ENCODE peak calls at places on chromosomes 12 and 14, in nine cellular contexts. C is sigmoid colon, X is body of pancreas, Q is heart left ventricle, B is uterus, V is HepG2, E is transverse colon, D is HCT116, A is breast epithelium. G is an unnamed sample. For H3K4me1, the result is how much of the 10 kb centered on the place peaks cover.

GRCh38 chr14:80100681-80101080 is 110.6 kb downstream of the DIO2 start:
- DNase-seq in C (no peak), X (no peak), Q (no peak), B (no peak), V (no peak), E (no peak), D (no peak), A (no peak), G (no peak)

GRCh38 chr14:20791199-20791996 is 10.3 kb downstream of the RNASE6 start:
- DNase-seq in C (no peak), X (no peak), Q (no peak), B (no peak), V (no peak), E (no peak), D (no peak), A (no peak), G (no peak)

GRCh38 chr14:71235865-71236264 is 328.6 kb downstream of the PCNX1 start:
- DNase-seq in C (peak), X (peak), Q (no peak), B (no peak), V (no peak), E (no peak), D (no peak), A (no peak), G (peak)

GRCh38 chr12:68113644-68114043 is 45.9 kb downstream of the IFNG start:
- DNase-seq in C (no peak), X (no peak), Q (no peak), B (no peak), V (no peak), E (peak), D (peak), A (no peak), G (no peak)

GRCh38 chr14:94548999-94549985 is 11.9 kb upstream of the SERPINA4 start:
- DNase-seq in C (no peak), X (peak), Q (peak), B (no peak), V (peak), E (peak), D (peak), A (peak), G (peak)

GRCh38 chr14:56087824-56088571 is 30.2 kb upstream of the PELI2 start:
- DNase-seq in C (peak), X (no peak), Q (no peak), B (no peak), V (no peak), E (no peak), D (no peak), A (no peak), G (no peak)

GRCh38 chr14:23571701-23572523 is 4.3 kb upstream of the AP1G2 start:
- DNase-seq in C (peak), X (no peak), Q (no peak), B (peak), V (no peak), E (no peak), D (no peak), A (peak), G (no peak)

GRCh38 chr12:106417926-106418910 is 60.7 kb downstream of the POLR3B start:
- DNase-seq in C (no peak), X (no peak), Q (no peak), B (no peak), V (peak), E (no peak), D (peak), A (no peak), G (no peak)

GRCh38 chr14:19873178-19873577 is 1.8 kb upstream of the OR4K2 start:
- DNase-seq in C (no peak), X (no peak), Q (no peak), B (no peak), V (no peak), E (no peak), D (no peak), A (no peak), G (no peak)

GRCh38 chr12:46585854-46586621 is 213.5 kb upstream of the SLC38A2 start:
- DNase-seq in C (no peak), X (peak), Q (no peak), B (no peak), V (peak), E (peak), D (peak), A (no peak), G (no peak)

GRCh38 chr12:6186114-6186827 is 13.9 kb upstream of the CD9 start:
- DNase-seq in C (no peak), X (no peak), Q (no peak), B (no peak), V (no peak), E (no peak), D (no peak), A (no peak), G (no peak)

GRCh38 chr14:64279719-64280668 is 14.2 kb downstream of the ESR2 start:
- DNase-seq in C (no peak), X (no peak), Q (no peak), B (peak), V (no peak), E (no peak), D (no peak), A (no peak), G (no peak)
- TF ChIP-seq POLR2A in C (no peak), X (no peak), Q (no peak), B (no peak), V (no peak), E (no peak), D (no peak), A (no peak), G (no peak)

GRCh38 chr12:116654216-116654743 is 83.6 kb downstream of the SPRING1 start:
- DNase-seq in C (no peak), X (no peak), Q (no peak), B (no peak), V (no peak), E (no peak), D (no peak), A (no peak), G (no peak)
- H3K4me3 ChIP-seq in C (no peak), X (no peak), Q (no peak), B (no peak), V (no peak), E (no peak), D (no peak), A (no peak), G (no peak)

GRCh38 chr12:47609806-47610205 is 96.0 kb downstream of the RPAP3 start:
- DNase-seq in C (no peak), X (no peak), Q (no peak), B (no peak), V (no peak), E (no peak), D (no peak), A (no peak), G (no peak)
- H3K4me1 ChIP-seq in C (under half), X (under half), Q (under half), B (under half), V (under half), E (under half), D (under half), A (under half), G (under half)

GRCh38 chr12:89540586-89540985 is 14.7 kb upstream of the POC1B start:
- DNase-seq in C (no peak), X (no peak), Q (no peak), B (no peak), V (no peak), E (no peak), D (no peak), A (no peak), G (no peak)
- TF ChIP-seq POLR2A in C (no peak), X (no peak), Q (no peak), B (no peak), V (no peak), E (no peak), D (no peak), A (no peak), G (no peak)

DNA sequence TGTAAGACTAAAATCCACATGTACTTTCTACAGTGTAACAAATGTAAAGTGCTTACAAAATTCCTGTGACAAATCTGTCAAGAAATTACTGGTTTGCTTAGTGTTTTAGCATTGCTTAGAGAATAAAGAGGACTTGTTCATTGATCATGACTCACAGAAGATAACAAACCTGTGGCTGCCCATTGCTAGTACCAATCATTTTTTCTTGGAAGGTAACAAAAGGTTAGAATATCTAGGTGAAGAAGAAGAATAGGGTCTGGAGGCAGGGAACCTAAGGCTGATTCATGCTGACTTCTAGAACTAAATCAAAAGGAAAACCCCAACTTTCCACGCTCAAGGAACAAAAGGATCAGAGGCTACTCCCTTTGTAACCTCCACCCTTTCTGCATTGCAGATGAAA is 232.7 kb upstream of the ABCD2 start:
- DNase-seq in C (no peak), X (no peak), Q (no peak), B (no peak), V (no peak), E (no peak), D (no peak), A (no peak), G (no peak)
- H3K4me3 ChIP-seq in C (no peak), X (no peak), Q (no peak), B (no peak), V (no peak), E (no peak), D (no peak), A (no peak), G (no peak)

GRCh38 chr14:77320238-77320935 is at the start of gene POMT2:
- DNase-seq in C (peak), X (peak), Q (peak), B (peak), V (peak), E (peak), D (peak), A (peak), G (peak)

GRCh38 chr14:77316872-77317271 is 3.8 kb downstream of the POMT2 start:
- DNase-seq in C (peak), X (peak), Q (no peak), B (no peak), V (no peak), E (peak), D (no peak), A (no peak), G (no peak)

GRCh38 chr14:77315115-77315944 is 5.4 kb downstream of the POMT2 start:
- DNase-seq in C (peak), X (no peak), Q (no peak), B (no peak), V (no peak), E (no peak), D (no peak), A (no peak), G (no peak)

GRCh38 chr14:77319416-77319815 is 1.3 kb downstream of the POMT2 start:
- DNase-seq in C (peak), X (no peak), Q (no peak), B (no peak), V (no peak), E (no peak), D (no peak), A (no peak), G (no peak)

DNA sequence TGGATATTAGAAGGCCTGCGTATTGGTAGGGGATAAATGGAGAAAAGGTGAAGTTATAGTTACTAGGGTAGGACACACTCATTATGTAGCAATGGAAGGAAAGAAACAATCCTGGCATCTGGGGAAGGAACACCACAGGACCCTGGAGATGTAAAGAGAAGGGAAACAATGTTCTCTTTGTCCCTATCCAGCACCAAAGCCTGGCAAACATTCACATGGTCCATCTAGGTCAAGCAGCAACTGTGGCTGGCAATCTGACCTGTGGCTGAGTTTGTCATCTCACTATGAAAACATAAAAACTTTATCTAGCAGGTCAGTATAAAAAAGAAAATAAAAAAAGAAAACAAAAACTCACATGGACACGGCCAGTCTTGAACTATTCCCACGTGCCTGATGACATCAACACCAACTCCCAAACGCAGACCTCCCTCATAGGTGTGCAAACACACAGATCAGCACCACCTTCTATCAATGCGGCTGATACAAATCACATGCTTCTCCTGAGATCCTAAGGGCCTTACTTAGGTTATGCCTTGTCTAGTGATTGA is 2.6 kb downstream of the POMT2 start:
- DNase-seq in C (peak), X (no peak), Q (no peak), B (no peak), V (peak), E (no peak), D (no peak), A (no peak), G (no peak)
- H3K4me1 ChIP-seq in C (half or more), X (half or more), Q (under half), B (under half), V (half or more), E (under half), D (under half), A (under half), G (under half)